ENCODE peak calls at places on chromosome 3, in four cellular contexts. O is A549, S is HepG2, X is K562. G is an unnamed sample.

GRCh38 chr3:39000008-39000450 is 51.7 kb downstream of the SCN11A start:
- DNase-seq in O (peak), S (peak), X (peak), G (peak)

GRCh38 chr3:192812736-192813383 is 85.5 kb upstream of the FGF12 start:
- DNase-seq in O (no peak), S (peak), X (peak), G (peak)

GRCh38 chr3:96748139-96748538 is 66.3 kb upstream of the EPHA6 start:
- DNase-seq in O (no peak), S (no peak), X (no peak), G (no peak)

GRCh38 chr3:128617270-128617556 is 33.4 kb downstream of the RPN1 start:
- DNase-seq in O (no peak), S (no peak), X (no peak), G (no peak)

GRCh38 chr3:38138347-38139190 is at the start of gene MYD88:
- DNase-seq in O (peak), S (peak), X (peak), G (peak)

GRCh38 chr3:169664034-169664820 is 715 bp upstream of the MECOM start:
- DNase-seq in O (no peak), S (no peak), X (no peak), G (no peak)

GRCh38 chr3:117349566-117349965 is 640.0 kb downstream of the TUSC7 start:
- DNase-seq in O (no peak), S (no peak), X (no peak), G (no peak)

GRCh38 chr3:79651536-79652065 is 116.2 kb downstream of the ROBO1 start:
- DNase-seq in O (no peak), S (no peak), X (no peak), G (no peak)

GRCh38 chr3:141521781-141522180 is 35.0 kb downstream of the RASA2 start:
- DNase-seq in O (no peak), S (no peak), X (no peak), G (no peak)

GRCh38 chr3:133573629-133574194 is at the start of gene CDV3:
- DNase-seq in O (no peak), S (no peak), X (no peak), G (no peak)

GRCh38 chr3:133576169-133576568 is 2.7 kb downstream of the CDV3 start:
- DNase-seq in O (no peak), S (no peak), X (no peak), G (no peak)

GRCh38 chr3:133575121-133575520 is 1.6 kb downstream of the CDV3 start:
- DNase-seq in O (no peak), S (no peak), X (no peak), G (no peak)

GRCh38 chr3:133573054-133573628 is 345 bp upstream of the CDV3 start:
- DNase-seq in O (peak), S (peak), X (peak), G (peak)

DNA sequence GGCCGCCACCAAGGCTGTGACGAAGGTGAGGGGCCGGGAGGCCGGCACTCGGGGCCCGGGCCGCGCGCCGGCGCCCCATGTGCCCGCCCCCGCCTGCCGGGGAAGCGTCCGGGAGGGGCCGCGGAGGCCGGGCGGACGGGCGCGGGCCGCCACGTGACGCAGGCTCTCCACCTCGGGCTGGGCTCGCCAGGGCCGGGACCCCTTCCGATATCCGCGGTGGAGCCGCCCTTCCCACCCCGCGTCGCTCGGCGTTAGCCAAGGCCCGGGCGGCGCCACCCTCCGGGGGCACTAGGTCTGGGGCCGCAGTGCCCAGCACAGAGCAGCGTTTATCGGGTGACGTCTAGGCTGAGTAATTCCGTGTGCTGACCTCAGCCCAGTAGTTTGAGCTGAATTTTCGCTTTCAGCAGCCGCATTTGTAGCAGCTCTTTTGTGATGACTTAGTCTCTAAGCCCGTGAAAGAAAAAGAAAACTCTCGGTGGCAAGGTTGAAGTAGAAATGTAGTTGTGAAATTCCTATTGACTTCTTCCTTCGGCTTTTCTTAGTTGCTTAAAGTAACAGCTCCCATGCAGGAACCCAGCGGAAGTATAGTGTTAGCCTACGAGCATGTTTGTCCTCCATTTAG is 885 bp downstream of the CDV3 start:
- DNase-seq in O (no peak), S (peak), X (peak), G (peak)
- TF ChIP-seq POLR2A in O (no peak), S (peak), X (peak), G (peak)

GRCh38 chr3:9196009-9196408 is 53.4 kb downstream of the SRGAP3 start:
- DNase-seq in O (no peak), S (no peak), X (no peak), G (no peak)
- TF ChIP-seq MAZ in O (no peak), S (no peak), X (no peak), G (no peak)

GRCh38 chr3:151686257-151686656 is 47.5 kb upstream of the AADACL2 start:
- DNase-seq in O (no peak), S (no peak), X (peak), G (no peak)
- TF ChIP-seq CEBPB in O (no peak), S (no peak), X (no peak), G (no peak)

DNA sequence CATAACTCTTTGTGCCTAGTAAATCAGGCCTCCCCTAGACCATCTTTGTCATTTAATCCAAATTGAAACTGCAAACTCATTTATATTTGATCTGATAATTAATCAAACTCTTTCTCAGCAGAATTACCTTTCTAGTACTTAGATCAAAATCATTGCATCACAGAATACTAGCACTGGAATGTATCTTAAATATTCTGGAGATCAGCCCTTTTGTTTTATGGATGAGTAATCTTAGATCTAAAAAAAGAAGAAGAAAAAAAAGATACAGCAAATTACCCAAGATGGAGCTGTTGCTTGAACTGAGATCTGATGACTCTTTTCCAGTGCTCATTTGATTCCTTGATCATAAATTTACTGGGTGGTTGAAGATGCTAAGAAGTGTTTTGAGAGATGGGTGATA is 47.9 kb downstream of the NAALADL2 start:
- DNase-seq in O (no peak), S (no peak), X (no peak), G (peak)
- TF ChIP-seq POLR2A in O (no peak), S (no peak), X (no peak), G (no peak)

DNA sequence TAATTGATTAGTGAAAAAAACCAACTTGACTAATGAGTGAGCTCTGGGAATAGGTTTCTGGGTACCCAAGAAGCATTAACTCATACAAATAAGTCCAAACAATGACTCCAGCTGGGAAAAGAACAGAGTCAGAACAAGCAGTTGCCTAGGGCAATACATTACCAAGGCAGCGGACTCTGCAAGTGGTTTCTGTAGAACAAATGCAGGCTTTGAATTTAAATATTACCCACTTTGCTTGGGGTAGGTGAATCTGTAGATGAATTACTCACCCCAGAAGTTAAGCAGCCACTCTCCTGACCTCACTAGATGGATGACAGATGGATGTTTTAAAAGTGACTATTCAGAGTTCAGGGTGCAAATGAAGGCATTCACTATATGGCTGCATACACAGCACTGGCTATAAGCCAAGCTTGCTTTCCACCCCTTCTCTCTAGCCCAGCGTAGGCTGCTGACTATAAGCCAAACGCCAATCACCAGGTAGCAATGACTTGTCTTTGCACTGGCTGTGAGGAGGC is 73.1 kb upstream of the BHLHE40 start:
- DNase-seq in O (no peak), S (no peak), X (peak), G (peak)
- TF ChIP-seq MAZ in O (no peak), S (no peak), X (no peak), G (no peak)

GRCh38 chr3:187767266-187768032 is 22.2 kb upstream of the BCL6 start:
- DNase-seq in O (no peak), S (no peak), X (no peak), G (peak)

GRCh38 chr3:187762792-187763191 is 17.5 kb upstream of the BCL6 start:
- DNase-seq in O (no peak), S (no peak), X (no peak), G (no peak)

GRCh38 chr3:187763850-187764648 is 18.8 kb upstream of the BCL6 start:
- DNase-seq in O (no peak), S (no peak), X (no peak), G (no peak)

GRCh38 chr3:187769771-187770170 is 24.5 kb upstream of the BCL6 start:
- DNase-seq in O (no peak), S (no peak), X (no peak), G (no peak)

GRCh38 chr3:187765342-187765741 is 20.1 kb upstream of the BCL6 start:
- DNase-seq in O (no peak), S (no peak), X (no peak), G (peak)
- TF ChIP-seq CEBPB in O (no peak), S (no peak), X (no peak), G (no peak)

GRCh38 chr3:15271030-15271429 is 61.4 kb downstream of the SH3BP5 start:
- DNase-seq in O (no peak), S (no peak), X (no peak), G (no peak)

GRCh38 chr3:15271785-15272381 is 60.5 kb downstream of the SH3BP5 start:
- DNase-seq in O (no peak), S (no peak), X (no peak), G (no peak)

GRCh38 chr3:15268033-15268631 is 62.1 kb downstream of the CAPN7 start:
- DNase-seq in O (peak), S (peak), X (peak), G (peak)

GRCh38 chr3:15267502-15267901 is 61.5 kb downstream of the CAPN7 start:
- DNase-seq in O (no peak), S (no peak), X (no peak), G (no peak)

DNA sequence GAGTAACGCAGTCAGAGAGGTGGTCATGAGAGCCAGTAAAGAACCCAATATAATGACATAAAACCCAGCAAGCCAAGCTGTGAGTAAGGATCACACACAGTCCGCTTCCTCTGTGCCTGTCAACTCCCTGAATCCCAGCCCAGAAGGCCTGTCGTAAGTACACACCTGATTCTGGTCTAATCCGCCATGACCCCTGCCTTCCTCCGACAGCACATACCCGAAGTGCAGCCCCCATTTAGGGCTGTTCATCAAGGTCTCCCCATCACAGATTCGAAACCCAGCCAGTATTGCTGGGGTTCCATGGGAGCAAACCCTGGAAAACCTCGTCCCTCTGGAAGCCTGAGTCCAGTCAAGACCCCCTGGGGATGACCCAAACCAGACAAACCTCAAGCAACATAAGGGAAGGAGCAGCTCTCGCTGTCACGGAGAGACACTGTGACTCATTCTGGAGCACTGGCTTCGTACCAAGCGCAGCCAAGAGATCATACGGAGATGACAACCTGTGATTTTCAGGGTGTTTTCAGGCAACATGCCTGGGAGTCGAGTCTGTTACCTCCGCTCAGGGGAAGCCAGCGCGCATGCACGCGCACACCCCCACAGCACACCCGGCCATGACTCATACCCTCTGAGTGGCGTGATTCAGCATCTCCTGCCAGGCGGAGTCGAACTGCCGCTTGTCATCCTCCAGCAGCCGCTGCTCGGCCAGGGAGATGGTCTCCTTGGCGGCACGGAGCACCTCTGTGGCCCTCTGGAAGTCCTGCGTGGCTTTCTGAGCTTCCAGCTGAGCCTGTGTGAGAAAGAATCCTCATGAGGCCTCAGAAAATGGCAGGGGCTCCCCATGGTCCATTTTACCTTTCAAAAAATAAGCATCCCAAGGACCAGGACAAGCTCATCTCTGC is 63.0 kb downstream of the SH3BP5 start:
- DNase-seq in O (peak), S (no peak), X (peak), G (peak)
- TF ChIP-seq POLR2A in O (peak), S (no peak), X (peak), G (no peak)

G was measured in IMR-90.